ENCODE peak calls at places on chromosomes 7 and 10, in nine cellular contexts. D, N, I, G, W, U, M, X and S are unnamed samples.

GRCh38 chr7:91347288-91347687 is 83.1 kb downstream of the FZD1 start:
- DNase-seq in D (no peak), N (no peak), I (no peak), G (no peak), W (no peak), U (peak), M (peak), X (no peak), S (no peak)

GRCh38 chr7:79495544-79496272 is 42.2 kb upstream of the MAGI2 start:
- DNase-seq in D (no peak), N (no peak), I (no peak), G (peak), W (no peak), U (peak), M (peak), X (no peak), S (no peak)

GRCh38 chr10:104638861-104639594 is 2.1 kb upstream of the SORCS3 start:
- DNase-seq in D (no peak), N (no peak), I (no peak), G (peak), W (peak), U (no peak), M (peak), X (peak), S (no peak)

GRCh38 chr10:71217266-71218045 is 5.1 kb downstream of the UNC5B start:
- DNase-seq in D (no peak), N (no peak), I (no peak), G (peak), W (no peak), U (peak), M (peak), X (no peak), S (no peak)

GRCh38 chr7:132771301-132771730 is 195.0 kb upstream of the PLXNA4 start:
- DNase-seq in D (no peak), N (no peak), I (no peak), G (peak), W (no peak), U (no peak), M (no peak), X (no peak), S (no peak)

GRCh38 chr7:143510854-143511592 is 33.4 kb downstream of the TAS2R41 start:
- DNase-seq in D (no peak), N (no peak), I (no peak), G (no peak), W (no peak), U (no peak), M (no peak), X (no peak), S (no peak)

GRCh38 chr10:76901701-76902100 is 735.9 kb downstream of the KCNMA1 start:
- DNase-seq in D (no peak), N (no peak), I (no peak), G (no peak), W (no peak), U (no peak), M (no peak), X (no peak), S (no peak)

GRCh38 chr10:133018491-133018890 is 69.2 kb upstream of the ADGRA1 start:
- DNase-seq in D (no peak), N (no peak), I (no peak), G (no peak), W (no peak), U (no peak), M (no peak), X (no peak), S (no peak)

GRCh38 chr10:79024716-79025112 is 44.1 kb upstream of the ZMIZ1 start:
- DNase-seq in D (no peak), N (no peak), I (no peak), G (no peak), W (no peak), U (no peak), M (no peak), X (no peak), S (no peak)

GRCh38 chr10:122329416-122329815 is 45.1 kb upstream of the PLEKHA1 start:
- DNase-seq in D (no peak), N (no peak), I (no peak), G (no peak), W (no peak), U (no peak), M (no peak), X (no peak), S (no peak)

GRCh38 chr7:134004829-134005505 is 122.2 kb upstream of the LRGUK start:
- DNase-seq in D (no peak), N (no peak), I (no peak), G (no peak), W (no peak), U (no peak), M (no peak), X (no peak), S (no peak)

GRCh38 chr7:7830122-7830878 is 111.9 kb upstream of the RPA3 start:
- DNase-seq in D (no peak), N (no peak), I (no peak), G (no peak), W (no peak), U (no peak), M (peak), X (peak), S (no peak)

GRCh38 chr10:96473866-96474265 is 39.9 kb downstream of the TLL2 start:
- DNase-seq in D (no peak), N (no peak), I (no peak), G (no peak), W (no peak), U (no peak), M (no peak), X (no peak), S (no peak)

GRCh38 chr10:68423522-68423921 is 16.4 kb upstream of the RUFY2 start:
- DNase-seq in D (no peak), N (no peak), I (peak), G (no peak), W (no peak), U (no peak), M (no peak), X (no peak), S (no peak)

GRCh38 chr10:32065871-32066270 is 9.6 kb upstream of the KIF5B start:
- DNase-seq in D (peak), N (no peak), I (no peak), G (peak), W (no peak), U (no peak), M (peak), X (no peak), S (peak)

GRCh38 chr10:114678301-114678700 is 20.2 kb upstream of the ABLIM1 start:
- DNase-seq in D (no peak), N (no peak), I (no peak), G (no peak), W (no peak), U (no peak), M (no peak), X (no peak), S (no peak)

GRCh38 chr7:23184709-23185354 is 3.0 kb downstream of the NUP42 start:
- DNase-seq in D (peak), N (no peak), I (no peak), G (peak), W (peak), U (peak), M (peak), X (peak), S (peak)